ENCODE peak calls at places on chromosome X, in seven cellular contexts. E is GM12891, K is right lobe of liver, V is A549, T is Peyer's patch, H is H1, G is esophagus squamous epithelium. I is an unnamed sample.

GRCh38 chrX:102833136-102833535 is 103.9 kb upstream of the RAB40AL start:
- DNase-seq in E (no peak), K (no peak), V (no peak), T (no peak), H (no peak), G (no peak), I (no peak)

GRCh38 chrX:65871671-65872311 is 168.1 kb downstream of the VSIG4 start:
- DNase-seq in E (no peak), K (no peak), V (peak), T (peak), H (peak), G (no peak), I (no peak)

GRCh38 chrX:9130031-9130430 is 96.1 kb upstream of the FAM9B start:
- DNase-seq in E (no peak), K (no peak), V (no peak), T (no peak), H (no peak), G (no peak), I (no peak)

GRCh38 chrX:13938053-13938765 is 91.5 kb downstream of the GEMIN8 start:
- DNase-seq in E (no peak), K (no peak), V (peak), T (peak), H (peak), G (no peak), I (no peak)

GRCh38 chrX:22060952-22061351 is 28.8 kb downstream of the PHEX start:
- DNase-seq in E (no peak), K (no peak), V (no peak), T (no peak), H (no peak), G (no peak), I (no peak)

GRCh38 chrX:39196192-39197102 is 395.2 kb downstream of the MID1IP1 start:
- DNase-seq in E (peak), K (no peak), V (no peak), T (peak), H (no peak), G (no peak), I (no peak)

GRCh38 chrX:75522565-75523411 is at the start of gene ZDHHC15:
- DNase-seq in E (no peak), K (peak), V (no peak), T (peak), H (peak), G (no peak), I (peak)

GRCh38 chrX:74242484-74243138 is 61.4 kb upstream of the ZCCHC13 start:
- DNase-seq in E (no peak), K (peak), V (no peak), T (no peak), H (no peak), G (no peak), I (no peak)

GRCh38 chrX:9055354-9055753 is 21.4 kb upstream of the FAM9B start:
- DNase-seq in E (no peak), K (no peak), V (no peak), T (no peak), H (no peak), G (no peak), I (no peak)

GRCh38 chrX:134907302-134907701 is 83.5 kb upstream of the SMIM10 start:
- DNase-seq in E (no peak), K (no peak), V (no peak), T (no peak), H (no peak), G (no peak), I (no peak)

GRCh38 chrX:71184803-71185495 is 38.1 kb upstream of the GJB1 start:
- DNase-seq in E (no peak), K (peak), V (no peak), T (no peak), H (no peak), G (no peak), I (no peak)

GRCh38 chrX:71184092-71184491 is 38.9 kb upstream of the GJB1 start:
- DNase-seq in E (no peak), K (no peak), V (no peak), T (no peak), H (no peak), G (no peak), I (no peak)

GRCh38 chrX:71181558-71181909 is 36.9 kb downstream of the NLGN3 start:
- DNase-seq in E (no peak), K (no peak), V (no peak), T (peak), H (no peak), G (no peak), I (no peak)

GRCh38 chrX:71183341-71183740 is 38.7 kb downstream of the NLGN3 start:
- DNase-seq in E (no peak), K (no peak), V (no peak), T (no peak), H (no peak), G (no peak), I (no peak)

GRCh38 chrX:71181910-71182799 is 37.5 kb downstream of the NLGN3 start:
- DNase-seq in E (peak), K (peak), V (peak), T (peak), H (peak), G (peak), I (peak)
- TF ChIP-seq POLR2A in E (peak), K (peak), V (peak), T (peak), H (peak), G (no peak), I (no peak)

DNA sequence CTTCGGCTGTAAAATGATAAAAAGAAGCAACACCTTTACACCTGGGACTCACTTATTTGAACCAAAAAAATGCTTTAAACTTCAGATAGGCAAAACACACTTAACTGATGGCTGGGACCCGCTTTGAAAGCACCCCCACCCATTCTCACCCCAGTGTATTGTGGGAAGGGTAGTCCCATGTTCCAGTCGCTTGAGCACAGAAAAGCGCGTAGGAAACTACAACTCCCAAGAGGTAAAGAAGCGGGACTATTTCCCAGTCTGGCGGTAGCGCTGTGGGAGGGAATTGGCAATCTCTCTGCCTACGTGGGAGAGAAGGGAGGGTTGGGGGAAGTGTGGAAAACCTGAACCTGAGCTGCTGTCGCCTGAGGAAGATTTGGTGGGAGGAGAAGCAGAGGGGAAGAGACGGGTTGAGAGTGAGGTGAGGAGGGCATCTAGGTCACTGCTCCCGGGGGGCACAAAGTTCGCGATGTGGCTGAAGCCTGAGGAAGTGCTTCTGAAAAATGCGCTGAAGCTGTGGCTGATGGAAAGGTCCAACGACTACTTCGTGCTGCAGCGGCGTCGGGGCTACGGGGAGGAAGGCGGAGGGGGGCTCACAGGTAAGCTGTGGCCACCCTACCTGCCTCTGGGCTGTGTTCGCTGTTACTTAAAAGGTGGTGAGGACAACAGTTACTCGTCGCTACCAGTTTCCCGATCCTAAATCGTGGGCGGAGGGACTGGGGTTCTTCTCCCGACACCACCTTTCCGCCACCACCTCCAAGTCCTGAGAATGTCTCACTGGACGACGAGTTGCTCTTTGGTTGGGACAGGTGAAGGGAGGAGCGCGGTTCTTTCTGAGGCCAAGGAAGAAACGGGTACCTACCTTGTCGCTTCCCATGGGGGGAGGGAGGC is at the start of gene TBC1D8B:
- DNase-seq in E (no peak), K (peak), V (peak), T (peak), H (peak), G (no peak), I (peak)
- TF ChIP-seq POLR2A in E (no peak), K (no peak), V (peak), T (peak), H (peak), G (no peak), I (no peak)

DNA sequence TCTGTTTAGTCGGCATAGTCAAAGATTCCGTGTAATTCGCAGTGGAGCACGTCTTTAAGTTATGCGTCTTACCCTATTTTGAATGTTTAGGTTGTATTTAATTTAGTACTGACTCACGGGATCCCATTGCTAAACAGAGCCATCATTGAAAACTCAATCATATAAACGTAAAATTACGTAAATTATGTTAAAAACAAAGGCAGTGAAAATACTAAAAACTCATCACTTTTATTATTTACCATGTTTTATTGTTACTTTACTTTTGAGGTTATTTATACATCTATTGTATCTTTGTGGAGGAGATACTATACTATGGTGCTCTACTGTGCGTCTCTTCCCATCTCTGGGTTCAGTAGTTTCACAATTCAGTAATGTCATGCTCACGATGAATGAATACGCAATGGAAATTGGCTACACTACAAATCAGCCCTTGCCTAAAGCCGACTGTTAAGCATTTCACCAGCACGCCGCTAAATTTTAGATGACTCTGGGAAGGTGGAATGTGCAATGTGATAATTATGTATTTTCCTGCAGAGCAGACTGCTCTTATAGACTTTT is 944 bp downstream of the FUNDC2 start:
- DNase-seq in E (no peak), K (no peak), V (no peak), T (no peak), H (no peak), G (no peak), I (no peak)
- TF ChIP-seq POLR2A in E (no peak), K (peak), V (no peak), T (no peak), H (no peak), G (no peak), I (no peak)

GRCh38 chrX:87518504-87518903 is 902 bp downstream of the KLHL4 start:
- DNase-seq in E (no peak), K (no peak), V (no peak), T (no peak), H (no peak), G (no peak), I (no peak)

GRCh38 chrX:87516716-87517115 is 886 bp upstream of the KLHL4 start:
- DNase-seq in E (no peak), K (no peak), V (no peak), T (no peak), H (no peak), G (no peak), I (no peak)

GRCh38 chrX:87517571-87518141 is at the start of gene KLHL4:
- DNase-seq in E (no peak), K (no peak), V (no peak), T (no peak), H (peak), G (no peak), I (no peak)
- TF ChIP-seq POLR2A in E (no peak), K (no peak), V (no peak), T (no peak), H (peak), G (no peak), I (no peak)

DNA sequence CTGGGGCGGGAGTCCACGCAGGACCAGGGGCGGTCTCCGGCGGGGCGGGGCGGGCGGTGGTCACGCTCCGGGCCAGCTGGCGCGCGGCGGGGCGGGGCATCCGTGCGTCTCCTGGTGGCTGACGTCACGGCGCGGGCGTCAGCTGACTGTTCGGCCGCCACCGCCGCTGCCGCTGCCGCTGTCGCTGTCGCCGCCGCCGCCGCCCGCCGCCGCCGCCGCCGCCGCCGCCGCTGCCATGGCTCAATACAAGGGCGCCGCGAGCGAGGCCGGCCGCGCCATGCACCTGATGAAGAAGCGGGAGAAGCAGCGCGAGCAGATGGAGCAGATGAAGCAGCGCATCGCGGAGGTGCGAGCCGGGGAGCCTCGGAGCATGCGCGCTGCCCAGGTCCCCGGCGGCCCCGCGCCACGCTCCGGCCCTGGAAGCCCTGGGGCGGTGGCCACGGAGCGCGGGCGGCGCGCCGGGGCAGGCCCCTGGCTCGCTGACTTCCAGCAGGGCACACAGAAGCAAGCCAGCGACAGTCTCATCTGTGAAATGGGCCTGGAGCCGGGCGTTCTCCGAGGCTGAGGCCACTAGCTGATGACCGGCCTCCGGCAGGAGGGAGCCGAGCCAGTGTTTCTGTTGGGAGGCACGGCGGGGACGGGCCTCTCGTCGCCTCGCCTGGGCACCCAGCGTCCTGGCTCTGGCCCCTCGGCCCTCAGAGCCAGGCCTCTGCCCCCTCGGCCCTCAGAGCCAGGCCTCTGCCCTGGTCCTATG is at the start of gene FAM50A:
- DNase-seq in E (peak), K (peak), V (peak), T (peak), H (peak), G (no peak), I (peak)
- TF ChIP-seq POLR2A in E (no peak), K (peak), V (peak), T (no peak), H (no peak), G (no peak), I (no peak)

GRCh38 chrX:129779747-129780146 is at the start of gene SASH3:
- DNase-seq in E (no peak), K (peak), V (no peak), T (peak), H (no peak), G (peak), I (no peak)
- TF ChIP-seq POLR2A in E (peak), K (no peak), V (no peak), T (no peak), H (no peak), G (no peak), I (no peak)

GRCh38 chrX:23667239-23668177 is at the start of gene PRDX4:
- DNase-seq in E (peak), K (peak), V (peak), T (peak), H (peak), G (peak), I (peak)
- TF ChIP-seq POLR2A in E (peak), K (peak), V (peak), T (peak), H (peak), G (no peak), I (no peak)

GRCh38 chrX:120629667-120630537 is at the start of gene C1GALT1C1:
- DNase-seq in E (peak), K (peak), V (peak), T (peak), H (peak), G (peak), I (peak)
- TF ChIP-seq POLR2A in E (peak), K (peak), V (peak), T (peak), H (peak), G (no peak), I (no peak)

DNA sequence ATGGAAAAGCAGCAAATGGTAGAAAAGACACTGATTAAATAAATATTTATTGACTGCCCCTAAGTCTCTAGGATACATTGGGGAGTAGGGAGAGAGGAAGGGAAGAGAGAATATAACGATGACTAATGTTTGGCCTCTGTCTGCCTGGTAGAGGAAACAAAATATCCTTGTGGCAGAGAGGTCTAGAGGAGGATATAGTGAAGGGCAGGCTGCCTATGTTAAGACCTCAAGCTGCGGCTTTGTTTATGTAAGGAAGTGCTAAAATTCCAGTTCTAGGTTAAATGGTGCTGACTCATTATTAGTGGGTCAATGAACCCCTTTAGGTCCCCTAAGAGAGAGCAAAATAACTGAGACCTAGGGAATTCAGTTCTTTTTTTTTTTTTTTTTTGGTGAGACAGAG is 427.3 kb upstream of the FTHL17 start:
- DNase-seq in E (no peak), K (no peak), V (no peak), T (no peak), H (no peak), G (no peak), I (no peak)
- TF ChIP-seq POLR2A in E (no peak), K (no peak), V (no peak), T (no peak), H (no peak), G (no peak), I (no peak)

DNA sequence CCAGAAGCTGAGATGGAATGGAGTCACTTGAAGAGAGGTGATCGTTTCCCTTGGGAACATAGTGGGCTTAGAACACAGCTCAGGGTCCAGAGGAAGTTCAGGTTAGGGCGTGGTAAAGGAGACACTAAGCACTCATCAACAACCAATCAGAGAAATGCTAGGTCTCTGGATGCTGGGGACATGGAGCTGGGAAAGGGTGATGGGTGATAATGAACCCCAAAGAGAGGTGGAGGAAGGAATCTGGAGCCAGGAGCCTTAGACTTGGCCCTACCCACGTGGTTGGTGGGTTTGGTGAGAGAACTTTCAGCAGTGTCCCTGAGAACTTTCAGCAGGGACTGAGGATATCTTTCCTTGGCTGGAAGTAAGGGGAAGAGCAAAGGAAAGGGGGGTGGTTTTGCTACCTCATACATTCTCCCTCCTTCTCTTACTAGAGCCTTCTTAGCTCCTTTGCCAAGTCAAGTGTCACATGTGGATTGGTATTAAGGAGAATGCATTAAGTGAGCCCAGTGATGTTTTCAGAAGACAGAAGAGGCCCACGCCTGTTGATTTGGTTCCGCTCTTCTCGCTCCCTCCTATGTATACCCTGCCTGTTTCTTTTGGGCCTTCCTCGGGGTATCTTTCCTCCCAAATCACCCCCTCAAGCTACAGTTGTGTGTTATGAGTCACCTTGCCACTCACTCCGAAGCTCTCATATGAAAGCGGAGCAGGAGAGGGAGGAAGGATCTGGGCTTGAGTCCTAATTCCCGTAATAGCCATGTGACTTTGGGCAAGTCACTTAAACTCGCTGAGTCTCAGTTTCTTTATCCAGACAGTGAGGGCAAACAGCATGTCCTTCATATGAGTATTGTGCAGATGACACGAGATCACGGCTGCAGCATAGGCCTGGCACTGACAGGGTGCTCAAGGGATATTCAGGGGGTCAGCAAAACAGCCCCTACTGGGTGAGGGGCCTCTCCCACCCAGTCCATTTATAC is 63.1 kb downstream of the TSC22D3 start:
- DNase-seq in E (no peak), K (no peak), V (no peak), T (peak), H (no peak), G (no peak), I (peak)
- TF ChIP-seq POLR2A in E (peak), K (peak), V (no peak), T (peak), H (no peak), G (no peak), I (no peak)